ENCODE peak calls at places on chromosome 15, in nine cellular contexts. One of them, this sample, is unnamed.

GRCh38 chr15:71093089-71094024 is 21.9 kb upstream of the THSD4 start:
- DNase-seq in HT1080: peak; percentile 88
- DNase-seq in stomach: peak; percentile 72
- DNase-seq in tibial nerve: no peak
- DNase-seq in GM23338: no peak
- DNase-seq in T1000: peak; percentile 28
- DNase-seq in RWPE1: peak; percentile 91
- DNase-seq in GM10248: no peak
- DNase-seq in keratinocyte: no peak
- DNase-seq in this sample: no peak

GRCh38 chr15:98905981-98906711 is 101.4 kb downstream of the PGPEP1L start:
- DNase-seq in GM23338: no peak
- DNase-seq in keratinocyte: no peak
- DNase-seq in RWPE1: peak; percentile 74
- DNase-seq in GM10248: no peak
- DNase-seq in tibial nerve: no peak
- DNase-seq in T1000: no peak
- DNase-seq in stomach: no peak
- DNase-seq in HT1080: peak; percentile 32
- DNase-seq in this sample: no peak

GRCh38 chr15:38975282-38975990 is 410.8 kb upstream of the RASGRP1 start:
- DNase-seq in T1000: no peak
- DNase-seq in tibial nerve: no peak
- DNase-seq in HT1080: no peak
- DNase-seq in GM23338: no peak
- DNase-seq in RWPE1: no peak
- DNase-seq in keratinocyte: no peak
- DNase-seq in GM10248: no peak
- DNase-seq in stomach: no peak
- DNase-seq in this sample: no peak

GRCh38 chr15:94042163-94042954 is 189.0 kb upstream of the MCTP2 start:
- DNase-seq in stomach: no peak
- DNase-seq in tibial nerve: no peak
- DNase-seq in RWPE1: no peak
- DNase-seq in GM23338: no peak
- DNase-seq in keratinocyte: no peak
- DNase-seq in GM10248: no peak
- DNase-seq in HT1080: peak; percentile 56
- DNase-seq in T1000: no peak
- DNase-seq in this sample: no peak

GRCh38 chr15:66587749-66588148 is 22.0 kb upstream of the LCTL start:
- DNase-seq in keratinocyte: no peak
- DNase-seq in tibial nerve: no peak
- DNase-seq in RWPE1: no peak
- DNase-seq in stomach: no peak
- DNase-seq in GM10248: no peak
- DNase-seq in T1000: no peak
- DNase-seq in GM23338: no peak
- DNase-seq in HT1080: no peak
- DNase-seq in this sample: no peak

GRCh38 chr15:73231661-73232443 is 136.9 kb downstream of the HCN4 start:
- DNase-seq in T1000: no peak
- DNase-seq in stomach: no peak
- DNase-seq in GM23338: peak; percentile 29
- DNase-seq in RWPE1: no peak
- DNase-seq in HT1080: no peak
- DNase-seq in GM10248: no peak
- DNase-seq in keratinocyte: no peak
- DNase-seq in tibial nerve: no peak
- DNase-seq in this sample: no peak

GRCh38 chr15:31276596-31277298 is 49.9 kb upstream of the KLF13 start:
- DNase-seq in tibial nerve: no peak
- DNase-seq in RWPE1: no peak
- DNase-seq in GM23338: no peak
- DNase-seq in keratinocyte: no peak
- DNase-seq in stomach: peak; percentile 21
- DNase-seq in GM10248: no peak
- DNase-seq in T1000: no peak
- DNase-seq in HT1080: no peak
- DNase-seq in this sample: peak; percentile 45

GRCh38 chr15:80637747-80638146 is 57.4 kb upstream of the ABHD17C start:
- DNase-seq in GM10248: no peak
- DNase-seq in GM23338: no peak
- DNase-seq in RWPE1: no peak
- DNase-seq in tibial nerve: no peak
- DNase-seq in T1000: no peak
- DNase-seq in HT1080: no peak
- DNase-seq in stomach: no peak
- DNase-seq in keratinocyte: no peak
- DNase-seq in this sample: no peak

GRCh38 chr15:90641581-90642463 is 75.3 kb upstream of the BLM start:
- DNase-seq in T1000: no peak
- DNase-seq in GM23338: no peak
- DNase-seq in keratinocyte: no peak
- DNase-seq in HT1080: no peak
- DNase-seq in RWPE1: no peak
- DNase-seq in tibial nerve: no peak
- DNase-seq in stomach: no peak
- DNase-seq in GM10248: no peak
- DNase-seq in this sample: no peak

GRCh38 chr15:68419301-68420175 is 12.4 kb downstream of the ITGA11 start:
- DNase-seq in tibial nerve: no peak
- DNase-seq in T1000: no peak
- DNase-seq in HT1080: no peak
- DNase-seq in GM23338: no peak
- DNase-seq in GM10248: no peak
- DNase-seq in stomach: no peak
- DNase-seq in RWPE1: no peak
- DNase-seq in keratinocyte: no peak
- DNase-seq in this sample: peak; percentile 35

GRCh38 chr15:25670025-25670554 is 193.0 kb downstream of the ATP10A start:
- DNase-seq in RWPE1: no peak
- DNase-seq in HT1080: peak; percentile 75
- DNase-seq in T1000: no peak
- DNase-seq in stomach: no peak
- DNase-seq in GM23338: peak; percentile 91
- DNase-seq in GM10248: no peak
- DNase-seq in tibial nerve: no peak
- DNase-seq in keratinocyte: no peak
- DNase-seq in this sample: no peak

GRCh38 chr15:84400820-84401219 is 165.2 kb downstream of the GOLGA6L4 start:
- DNase-seq in keratinocyte: no peak
- DNase-seq in stomach: no peak
- DNase-seq in RWPE1: no peak
- DNase-seq in GM10248: no peak
- DNase-seq in HT1080: no peak
- DNase-seq in T1000: no peak
- DNase-seq in tibial nerve: no peak
- DNase-seq in GM23338: peak; percentile 25
- DNase-seq in this sample: no peak

GRCh38 chr15:73353734-73354133 is 15.0 kb downstream of the HCN4 start:
- DNase-seq in tibial nerve: no peak
- DNase-seq in GM23338: peak; percentile 20
- DNase-seq in HT1080: no peak
- DNase-seq in T1000: no peak
- DNase-seq in keratinocyte: no peak
- DNase-seq in RWPE1: no peak
- DNase-seq in GM10248: no peak
- DNase-seq in stomach: no peak
- DNase-seq in this sample: no peak

GRCh38 chr15:35705885-35706590 is 160.1 kb upstream of the DPH6 start:
- DNase-seq in GM23338: no peak
- DNase-seq in RWPE1: no peak
- DNase-seq in keratinocyte: no peak
- DNase-seq in GM10248: no peak
- DNase-seq in tibial nerve: no peak
- DNase-seq in stomach: peak; percentile 44
- DNase-seq in T1000: no peak
- DNase-seq in HT1080: no peak
- DNase-seq in this sample: no peak

GRCh38 chr15:60426870-60427528 is 29.2 kb upstream of the ANXA2 start:
- DNase-seq in HT1080: peak; percentile 71
- DNase-seq in RWPE1: peak; percentile 46
- DNase-seq in stomach: no peak
- DNase-seq in GM23338: no peak
- DNase-seq in tibial nerve: no peak
- DNase-seq in GM10248: no peak
- DNase-seq in T1000: no peak
- DNase-seq in keratinocyte: no peak
- DNase-seq in this sample: no peak

GRCh38 chr15:66748320-66748779 is 46.3 kb downstream of the SMAD6 start:
- DNase-seq in RWPE1: no peak
- DNase-seq in GM10248: no peak
- DNase-seq in T1000: no peak
- DNase-seq in tibial nerve: no peak
- DNase-seq in GM23338: peak; percentile 67
- DNase-seq in keratinocyte: no peak
- DNase-seq in HT1080: no peak
- DNase-seq in stomach: no peak
- DNase-seq in this sample: no peak

GRCh38 chr15:87267798-87268197 is 988.7 kb downstream of the NTRK3 start:
- DNase-seq in HT1080: peak; percentile 92
- DNase-seq in RWPE1: peak; percentile 72
- DNase-seq in stomach: no peak
- DNase-seq in tibial nerve: no peak
- DNase-seq in T1000: peak; percentile 9
- DNase-seq in GM23338: no peak
- DNase-seq in GM10248: no peak
- DNase-seq in keratinocyte: peak; percentile 49
- DNase-seq in this sample: no peak

GRCh38 chr15:43789409-43789808 is 2.7 kb upstream of the SERF2 start:
- DNase-seq in GM23338: no peak
- DNase-seq in tibial nerve: no peak
- DNase-seq in GM10248: no peak
- DNase-seq in HT1080: no peak
- DNase-seq in RWPE1: no peak
- DNase-seq in keratinocyte: no peak
- DNase-seq in T1000: no peak
- DNase-seq in stomach: no peak
- DNase-seq in this sample: no peak

GRCh38 chr15:29896062-29896461 is 73.8 kb upstream of the TJP1 start:
- DNase-seq in T1000: no peak
- DNase-seq in keratinocyte: no peak
- DNase-seq in tibial nerve: no peak
- DNase-seq in GM23338: no peak
- DNase-seq in RWPE1: no peak
- DNase-seq in GM10248: no peak
- DNase-seq in stomach: no peak
- DNase-seq in HT1080: no peak
- DNase-seq in this sample: no peak

GRCh38 chr15:37122703-37123102 is 22.4 kb upstream of the MEIS2 start:
- DNase-seq in stomach: no peak
- DNase-seq in RWPE1: no peak
- DNase-seq in GM10248: no peak
- DNase-seq in T1000: no peak
- DNase-seq in GM23338: no peak
- DNase-seq in keratinocyte: no peak
- DNase-seq in HT1080: no peak
- DNase-seq in tibial nerve: no peak
- DNase-seq in this sample: no peak